ENCODE peak calls at places on chromosomes 13 and 19, in six cellular contexts. One of them, this sample, is unnamed.

GRCh38 chr13:59746291-59746962 is 417.3 kb downstream of the DIAPH3 start:
- DNase-seq in mesothelial cell of epicardium: no peak
- DNase-seq in body of pancreas: no peak
- DNase-seq in stimulated activated CD4-positive, alpha-beta T cell treated with anti-CD3 and anti-CD28 coated beads, Interleukin-15, amount 100 ng/mL, for 1 hour: no peak
- DNase-seq in CMK: no peak
- DNase-seq in left ventricle myocardium inferior: no peak
- DNase-seq in this sample: no peak

GRCh38 chr13:33381906-33382305 is 96.4 kb upstream of the STARD13 start:
- DNase-seq in mesothelial cell of epicardium: no peak
- DNase-seq in body of pancreas: no peak
- DNase-seq in stimulated activated CD4-positive, alpha-beta T cell treated with anti-CD3 and anti-CD28 coated beads, Interleukin-15, amount 100 ng/mL, for 1 hour: no peak
- DNase-seq in CMK: no peak
- DNase-seq in left ventricle myocardium inferior: no peak
- DNase-seq in this sample: peak; percentile 68

GRCh38 chr13:73939071-73939380 is 195.2 kb downstream of the KLF12 start:
- DNase-seq in mesothelial cell of epicardium: no peak
- DNase-seq in body of pancreas: no peak
- DNase-seq in stimulated activated CD4-positive, alpha-beta T cell treated with anti-CD3 and anti-CD28 coated beads, Interleukin-15, amount 100 ng/mL, for 1 hour: no peak
- DNase-seq in CMK: no peak
- DNase-seq in left ventricle myocardium inferior: no peak
- DNase-seq in this sample: no peak

GRCh38 chr13:45327253-45327954 is 13.6 kb downstream of the TPT1 start:
- DNase-seq in mesothelial cell of epicardium: no peak
- DNase-seq in body of pancreas: no peak
- DNase-seq in stimulated activated CD4-positive, alpha-beta T cell treated with anti-CD3 and anti-CD28 coated beads, Interleukin-15, amount 100 ng/mL, for 1 hour: no peak
- DNase-seq in CMK: no peak
- DNase-seq in left ventricle myocardium inferior: no peak
- DNase-seq in this sample: no peak

GRCh38 chr13:22848539-22849052 is 332.2 kb upstream of the SGCG start:
- DNase-seq in mesothelial cell of epicardium: no peak
- DNase-seq in body of pancreas: peak; percentile 21
- DNase-seq in stimulated activated CD4-positive, alpha-beta T cell treated with anti-CD3 and anti-CD28 coated beads, Interleukin-15, amount 100 ng/mL, for 1 hour: no peak
- DNase-seq in CMK: no peak
- DNase-seq in left ventricle myocardium inferior: no peak
- DNase-seq in this sample: no peak

GRCh38 chr19:52231154-52231565 is 38.2 kb upstream of the ZNF766 start:
- DNase-seq in mesothelial cell of epicardium: no peak
- DNase-seq in body of pancreas: no peak
- DNase-seq in stimulated activated CD4-positive, alpha-beta T cell treated with anti-CD3 and anti-CD28 coated beads, Interleukin-15, amount 100 ng/mL, for 1 hour: no peak
- DNase-seq in CMK: no peak
- DNase-seq in left ventricle myocardium inferior: no peak
- DNase-seq in this sample: no peak

GRCh38 chr13:25281193-25281936 is 5.9 kb downstream of the MTMR6 start:
- DNase-seq in mesothelial cell of epicardium: no peak
- DNase-seq in body of pancreas: no peak
- DNase-seq in stimulated activated CD4-positive, alpha-beta T cell treated with anti-CD3 and anti-CD28 coated beads, Interleukin-15, amount 100 ng/mL, for 1 hour: no peak
- DNase-seq in CMK: no peak
- DNase-seq in left ventricle myocardium inferior: no peak
- DNase-seq in this sample: no peak

GRCh38 chr13:26749285-26749684 is 11.3 kb downstream of the GPR12 start:
- DNase-seq in mesothelial cell of epicardium: no peak
- DNase-seq in body of pancreas: no peak
- DNase-seq in stimulated activated CD4-positive, alpha-beta T cell treated with anti-CD3 and anti-CD28 coated beads, Interleukin-15, amount 100 ng/mL, for 1 hour: no peak
- DNase-seq in CMK: no peak
- DNase-seq in left ventricle myocardium inferior: no peak
- DNase-seq in this sample: no peak

GRCh38 chr13:42969558-42970172 is 22.4 kb downstream of the EPSTI1 start:
- DNase-seq in mesothelial cell of epicardium: peak; percentile 77
- DNase-seq in body of pancreas: peak; percentile 81
- DNase-seq in stimulated activated CD4-positive, alpha-beta T cell treated with anti-CD3 and anti-CD28 coated beads, Interleukin-15, amount 100 ng/mL, for 1 hour: peak; percentile 60
- DNase-seq in CMK: no peak
- DNase-seq in left ventricle myocardium inferior: peak; percentile 82
- DNase-seq in this sample: peak; percentile 80

GRCh38 chr13:106569233-106570095 is 1.5 kb upstream of the ARGLU1 start:
- DNase-seq in mesothelial cell of epicardium: no peak
- DNase-seq in body of pancreas: no peak
- DNase-seq in stimulated activated CD4-positive, alpha-beta T cell treated with anti-CD3 and anti-CD28 coated beads, Interleukin-15, amount 100 ng/mL, for 1 hour: no peak
- DNase-seq in CMK: no peak
- DNase-seq in left ventricle myocardium inferior: no peak
- DNase-seq in this sample: no peak

GRCh38 chr13:29111446-29111845 is 291.3 kb downstream of the MTUS2 start:
- DNase-seq in mesothelial cell of epicardium: no peak
- DNase-seq in body of pancreas: no peak
- DNase-seq in stimulated activated CD4-positive, alpha-beta T cell treated with anti-CD3 and anti-CD28 coated beads, Interleukin-15, amount 100 ng/mL, for 1 hour: no peak
- DNase-seq in CMK: no peak
- DNase-seq in left ventricle myocardium inferior: no peak
- DNase-seq in this sample: no peak

GRCh38 chr13:75754936-75755335 is 118.8 kb downstream of the LMO7 start:
- DNase-seq in mesothelial cell of epicardium: no peak
- DNase-seq in body of pancreas: no peak
- DNase-seq in stimulated activated CD4-positive, alpha-beta T cell treated with anti-CD3 and anti-CD28 coated beads, Interleukin-15, amount 100 ng/mL, for 1 hour: no peak
- DNase-seq in CMK: no peak
- DNase-seq in left ventricle myocardium inferior: no peak
- DNase-seq in this sample: no peak

GRCh38 chr19:56105090-56105701 is 15.9 kb downstream of the ZNF787 start:
- DNase-seq in mesothelial cell of epicardium: no peak
- DNase-seq in body of pancreas: peak; percentile 86
- DNase-seq in stimulated activated CD4-positive, alpha-beta T cell treated with anti-CD3 and anti-CD28 coated beads, Interleukin-15, amount 100 ng/mL, for 1 hour: no peak
- DNase-seq in CMK: no peak
- DNase-seq in left ventricle myocardium inferior: peak; percentile 63
- DNase-seq in this sample: peak; percentile 95

GRCh38 chr19:34480971-34481821 is at the start of gene WTIP:
- DNase-seq in mesothelial cell of epicardium: peak; percentile 86
- DNase-seq in body of pancreas: peak; percentile 57
- DNase-seq in stimulated activated CD4-positive, alpha-beta T cell treated with anti-CD3 and anti-CD28 coated beads, Interleukin-15, amount 100 ng/mL, for 1 hour: no peak
- DNase-seq in CMK: no peak
- DNase-seq in left ventricle myocardium inferior: peak; percentile 84
- DNase-seq in this sample: peak; percentile 64

GRCh38 chr19:35555301-35556005 is 8.0 kb downstream of the ATP4A start:
- DNase-seq in mesothelial cell of epicardium: no peak
- DNase-seq in body of pancreas: no peak
- DNase-seq in stimulated activated CD4-positive, alpha-beta T cell treated with anti-CD3 and anti-CD28 coated beads, Interleukin-15, amount 100 ng/mL, for 1 hour: no peak
- DNase-seq in CMK: no peak
- DNase-seq in left ventricle myocardium inferior: no peak
- DNase-seq in this sample: no peak

GRCh38 chr13:33743438-33744368 is 74.2 kb upstream of the RFC3 start:
- DNase-seq in mesothelial cell of epicardium: no peak
- DNase-seq in body of pancreas: no peak
- DNase-seq in stimulated activated CD4-positive, alpha-beta T cell treated with anti-CD3 and anti-CD28 coated beads, Interleukin-15, amount 100 ng/mL, for 1 hour: no peak
- DNase-seq in CMK: no peak
- DNase-seq in left ventricle myocardium inferior: no peak
- DNase-seq in this sample: no peak

GRCh38 chr13:45851171-45851889 is at the start of gene SIAH3:
- DNase-seq in mesothelial cell of epicardium: no peak
- DNase-seq in body of pancreas: no peak
- DNase-seq in stimulated activated CD4-positive, alpha-beta T cell treated with anti-CD3 and anti-CD28 coated beads, Interleukin-15, amount 100 ng/mL, for 1 hour: no peak
- DNase-seq in CMK: no peak
- DNase-seq in left ventricle myocardium inferior: no peak
- DNase-seq in this sample: no peak

GRCh38 chr13:93922063-93922462 is 557.4 kb downstream of the DCT start:
- DNase-seq in mesothelial cell of epicardium: no peak
- DNase-seq in body of pancreas: no peak
- DNase-seq in stimulated activated CD4-positive, alpha-beta T cell treated with anti-CD3 and anti-CD28 coated beads, Interleukin-15, amount 100 ng/mL, for 1 hour: no peak
- DNase-seq in CMK: no peak
- DNase-seq in left ventricle myocardium inferior: no peak
- DNase-seq in this sample: no peak

GRCh38 chr19:47446534-47447469 is 24.9 kb downstream of the SLC8A2 start:
- DNase-seq in mesothelial cell of epicardium: no peak
- DNase-seq in body of pancreas: no peak
- DNase-seq in stimulated activated CD4-positive, alpha-beta T cell treated with anti-CD3 and anti-CD28 coated beads, Interleukin-15, amount 100 ng/mL, for 1 hour: no peak
- DNase-seq in CMK: peak; percentile 73
- DNase-seq in left ventricle myocardium inferior: no peak
- DNase-seq in this sample: no peak

GRCh38 chr13:51895906-51896888 is 34.4 kb downstream of the CCDC70 start:
- DNase-seq in mesothelial cell of epicardium: no peak
- DNase-seq in body of pancreas: peak; percentile 68
- DNase-seq in stimulated activated CD4-positive, alpha-beta T cell treated with anti-CD3 and anti-CD28 coated beads, Interleukin-15, amount 100 ng/mL, for 1 hour: peak; percentile 5
- DNase-seq in CMK: peak; percentile 50
- DNase-seq in left ventricle myocardium inferior: peak; percentile 30
- DNase-seq in this sample: peak; percentile 63

This sample was measured in thyroid gland.